ENCODE peak calls at places on chromosomes 6 and 20, in seven cellular contexts. O, C, X, L, U, K and F are unnamed samples.

GRCh38 chr6:122677436-122677835 is 67.2 kb downstream of the PKIB start:
- DNase-seq in O (no peak), C (no peak), X (no peak), L (no peak), U (no peak), K (no peak), F (no peak)

GRCh38 chr20:61803416-61803902 is 262.2 kb downstream of the TAF4 start:
- DNase-seq in O (no peak), C (no peak), X (no peak), L (no peak), U (no peak), K (no peak), F (no peak)

GRCh38 chr6:138620630-138621029 is 121.3 kb upstream of the NHSL1 start:
- DNase-seq in O (no peak), C (no peak), X (no peak), L (no peak), U (no peak), K (no peak), F (no peak)

GRCh38 chr20:56715902-56716519 is 86.9 kb downstream of the TFAP2C start:
- DNase-seq in O (no peak), C (no peak), X (no peak), L (no peak), U (no peak), K (no peak), F (no peak)

GRCh38 chr6:143196525-143197225 is 136.0 kb downstream of the AIG1 start:
- DNase-seq in O (no peak), C (peak), X (no peak), L (no peak), U (no peak), K (peak), F (peak)

GRCh38 chr6:13273931-13274706 is 54.2 kb downstream of the TBC1D7 start:
- DNase-seq in O (peak), C (no peak), X (no peak), L (no peak), U (no peak), K (no peak), F (no peak)

GRCh38 chr6:56814308-56814707 is 140.6 kb upstream of the BEND6 start:
- DNase-seq in O (no peak), C (no peak), X (no peak), L (no peak), U (no peak), K (no peak), F (no peak)

GRCh38 chr6:31568537-31568961 is 3.5 kb upstream of the LTA start:
- DNase-seq in O (no peak), C (no peak), X (no peak), L (no peak), U (no peak), K (no peak), F (no peak)

GRCh38 chr6:31246051-31246495 is 25.8 kb downstream of the HLA-C start:
- DNase-seq in O (no peak), C (peak), X (no peak), L (no peak), U (no peak), K (peak), F (peak)

GRCh38 chr6:119240257-119241123 is 109.1 kb downstream of the MAN1A1 start:
- DNase-seq in O (no peak), C (peak), X (no peak), L (no peak), U (no peak), K (peak), F (no peak)

GRCh38 chr6:160297310-160297709 is 38.7 kb upstream of the SLC22A2 start:
- DNase-seq in O (no peak), C (no peak), X (no peak), L (no peak), U (no peak), K (peak), F (no peak)

GRCh38 chr20:34891166-34892062 is 15.0 kb downstream of the ACSS2 start:
- DNase-seq in O (no peak), C (peak), X (no peak), L (no peak), U (no peak), K (peak), F (peak)

GRCh38 chr6:107655245-107655644 is 165.3 kb downstream of the SOBP start:
- DNase-seq in O (no peak), C (no peak), X (no peak), L (no peak), U (peak), K (no peak), F (no peak)

GRCh38 chr6:44028767-44029166 is 98.5 kb downstream of the MRPL14 start:
- DNase-seq in O (no peak), C (peak), X (no peak), L (no peak), U (no peak), K (no peak), F (no peak)

GRCh38 chr6:146914563-146915483 is 289.4 kb upstream of the STXBP5 start:
- DNase-seq in O (no peak), C (peak), X (peak), L (peak), U (no peak), K (peak), F (peak)

GRCh38 chr6:136956590-136957573 is 34.8 kb downstream of the SLC35D3 start:
- DNase-seq in O (no peak), C (no peak), X (no peak), L (no peak), U (no peak), K (no peak), F (no peak)

GRCh38 chr6:164947174-164947573 is 362.2 kb downstream of the C6orf118 start:
- DNase-seq in O (no peak), C (no peak), X (no peak), L (no peak), U (no peak), K (no peak), F (no peak)

GRCh38 chr20:57386762-57387161 is 4.4 kb upstream of the RBM38 start:
- DNase-seq in O (no peak), C (no peak), X (no peak), L (no peak), U (no peak), K (no peak), F (no peak)

DNA sequence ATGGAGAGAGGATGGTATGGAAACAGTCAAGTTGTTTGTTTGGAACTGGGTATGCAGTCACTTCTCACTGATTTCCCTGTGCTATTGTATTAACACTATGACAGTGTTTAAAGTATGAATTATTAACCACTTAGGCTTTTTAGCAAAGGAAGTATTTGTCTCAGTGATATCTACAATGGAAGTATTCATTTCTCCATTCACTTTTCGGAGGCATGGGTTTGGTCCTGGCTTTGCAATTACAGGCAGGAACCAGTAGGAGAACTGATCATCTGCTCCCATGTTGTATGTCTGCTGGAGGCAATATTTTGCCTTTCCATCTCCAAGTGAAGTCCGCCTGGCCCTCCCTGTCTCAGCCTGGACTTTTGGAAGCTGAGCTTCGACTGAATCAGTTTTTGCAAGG is 30.6 kb upstream of the EXOC2 start:
- DNase-seq in O (no peak), C (no peak), X (no peak), L (no peak), U (no peak), K (no peak), F (no peak)
- TF ChIP-seq CTCF in O (no peak), C (peak), X (no peak), L (no peak), U (no peak), K (peak), F (peak)

GRCh38 chr6:45420083-45420908 is 42.6 kb upstream of the SUPT3H start:
- DNase-seq in O (no peak), C (peak), X (no peak), L (peak), U (no peak), K (peak), F (peak)
- H3K4me3 ChIP-seq in O (peak), C (peak), X (peak), L (peak), U (peak), K (peak), F (peak)

DNA sequence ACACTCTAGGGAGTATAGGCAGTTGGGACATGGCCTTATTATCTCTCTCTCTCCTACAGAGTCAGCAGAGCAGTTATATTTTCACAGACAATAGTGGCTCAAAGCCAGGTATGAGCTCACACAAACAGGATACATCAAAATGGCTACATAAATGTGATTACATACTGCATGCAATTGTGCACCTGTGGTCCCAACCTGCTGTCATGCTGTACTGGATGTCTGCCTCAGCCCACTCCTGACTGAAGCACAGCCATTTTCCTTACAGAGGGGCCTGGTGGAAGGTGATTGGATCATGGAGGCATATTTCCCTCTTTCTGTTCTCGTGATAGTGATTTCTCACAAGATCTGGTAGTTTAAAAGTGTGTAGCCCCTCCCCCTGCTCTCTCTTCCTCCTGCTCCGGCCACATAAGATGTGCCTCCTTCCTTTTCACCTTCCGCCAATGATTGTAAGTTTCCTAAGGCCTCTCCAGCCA is 37.0 kb upstream of the SAMHD1 start:
- DNase-seq in O (no peak), C (peak), X (no peak), L (no peak), U (no peak), K (peak), F (no peak)
- TF ChIP-seq CTCF in O (no peak), C (no peak), X (no peak), L (no peak), U (no peak), K (no peak), F (no peak)

GRCh38 chr20:1861996-1862664 is 33.1 kb upstream of the SIRPA start:
- DNase-seq in O (no peak), C (no peak), X (no peak), L (no peak), U (no peak), K (no peak), F (no peak)
- H3K4me3 ChIP-seq in O (no peak), C (no peak), X (no peak), L (no peak), U (no peak), K (no peak), F (no peak)

GRCh38 chr6:111555041-111555440 is 50.6 kb downstream of the TRAF3IP2 start:
- DNase-seq in O (no peak), C (no peak), X (peak), L (no peak), U (no peak), K (no peak), F (no peak)
- TF ChIP-seq CTCF in O (no peak), C (no peak), X (no peak), L (no peak), U (no peak), K (no peak), F (no peak)

DNA sequence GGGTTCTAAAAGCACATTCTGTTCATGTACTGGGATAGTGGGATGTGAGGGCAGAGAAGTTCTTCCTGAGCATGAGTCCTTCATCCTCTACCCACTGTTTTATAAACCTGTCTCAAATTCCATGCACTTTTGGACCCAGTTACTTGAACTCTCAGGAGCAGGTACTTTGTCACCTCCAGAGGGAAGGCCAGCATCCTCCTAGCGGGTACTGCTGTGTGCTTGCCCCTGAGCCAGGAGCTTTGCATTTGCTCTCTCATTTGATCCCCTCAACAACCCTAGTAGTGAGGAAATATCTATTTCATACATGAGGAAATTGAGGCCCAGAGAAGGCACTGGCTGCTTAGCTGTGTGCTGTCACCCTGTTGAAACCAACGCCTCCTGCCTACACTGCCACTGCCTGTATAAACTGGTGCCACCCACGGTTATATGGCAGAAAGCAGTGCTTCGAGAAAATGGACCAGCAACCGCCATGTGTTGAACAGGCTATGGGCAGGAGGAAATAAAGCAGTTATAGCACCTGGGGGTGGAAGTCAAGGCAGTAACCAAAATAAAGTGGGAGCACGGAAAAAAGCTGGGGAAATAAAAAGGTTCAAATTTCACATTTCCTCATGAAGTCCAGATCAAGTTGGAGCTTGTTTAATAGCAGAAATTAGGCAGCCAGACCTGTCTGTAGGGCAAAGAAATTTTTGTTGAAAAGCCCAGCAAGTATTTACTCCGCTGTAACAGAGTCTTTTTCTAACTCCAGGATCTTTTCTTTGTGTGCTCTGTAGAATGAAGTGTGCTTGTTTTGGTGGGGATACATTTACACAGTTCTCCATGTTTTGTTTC is 38.0 kb downstream of the KLHL31 start:
- DNase-seq in O (no peak), C (no peak), X (no peak), L (no peak), U (no peak), K (peak), F (no peak)
- H3K4me3 ChIP-seq in O (no peak), C (no peak), X (no peak), L (no peak), U (no peak), K (no peak), F (no peak)

DNA sequence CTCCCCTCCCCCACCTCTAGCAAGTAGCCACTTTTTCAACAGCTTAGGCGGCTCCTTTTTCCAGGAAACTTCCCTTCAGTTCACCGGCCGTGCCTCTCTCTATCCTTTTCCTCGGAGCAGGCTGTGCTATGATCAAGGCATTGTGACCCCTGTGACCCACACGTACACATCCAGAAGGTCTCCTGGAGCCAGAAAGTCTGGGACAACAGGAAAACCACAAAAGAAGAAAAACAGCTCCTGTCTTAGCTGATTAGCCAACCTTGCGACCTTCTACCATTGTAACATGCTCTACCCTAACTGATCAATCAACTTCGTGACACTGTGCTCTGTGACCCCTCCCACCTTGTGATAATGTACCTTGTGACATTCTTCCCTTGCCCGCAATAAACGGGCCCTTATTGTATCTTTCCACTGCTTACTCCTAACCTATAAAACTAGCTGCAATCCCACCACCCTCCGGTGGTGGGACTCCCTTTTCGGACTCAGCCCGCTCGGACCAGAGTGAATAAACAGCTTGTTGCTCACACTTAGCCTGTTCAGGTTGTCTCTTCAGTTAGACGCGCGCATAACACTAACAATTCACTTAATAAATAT is 24.2 kb downstream of the ZNF311 start:
- DNase-seq in O (no peak), C (peak), X (peak), L (peak), U (peak), K (peak), F (peak)
- TF ChIP-seq CTCF in O (no peak), C (peak), X (no peak), L (no peak), U (peak), K (peak), F (peak)

DNA sequence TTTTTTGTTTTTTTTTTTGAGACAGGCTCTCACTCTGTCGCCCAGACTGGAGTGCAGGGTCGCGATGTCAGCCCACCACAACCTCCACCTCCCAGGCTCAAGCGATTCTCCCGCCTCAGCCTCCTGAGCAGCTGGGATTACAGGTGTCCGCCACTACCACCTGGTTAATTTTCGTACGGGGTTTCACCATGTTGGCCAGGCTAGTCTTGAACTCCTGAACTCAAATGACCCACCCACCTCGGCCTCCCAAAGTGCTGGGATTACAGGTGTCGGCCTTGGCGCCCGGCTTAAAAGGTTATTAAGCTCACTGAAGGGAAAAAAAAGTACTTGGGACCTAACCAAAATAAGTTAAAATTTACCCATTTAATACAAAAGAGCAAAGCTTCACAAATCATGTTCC is 1.9 kb downstream of the TCFL5 start:
- DNase-seq in O (no peak), C (no peak), X (no peak), L (no peak), U (no peak), K (no peak), F (no peak)
- H3K4me3 ChIP-seq in O (no peak), C (peak), X (no peak), L (no peak), U (peak), K (no peak), F (peak)